ENCODE peak calls at places on chromosomes 12 and 14, in four cellular contexts. D, U, P and S are unnamed samples.

GRCh38 chr14:33254876-33255275 is 316.2 kb downstream of the NPAS3 start:
- DNase-seq in D (no peak), U (no peak), P (no peak), S (no peak)

GRCh38 chr12:97335093-97335492 is 127.5 kb upstream of the RMST start:
- DNase-seq in D (no peak), U (no peak), P (no peak), S (no peak)

GRCh38 chr12:11668611-11669010 is 19.1 kb downstream of the ETV6 start:
- DNase-seq in D (no peak), U (no peak), P (no peak), S (no peak)

GRCh38 chr14:100362311-100362927 is 39.3 kb downstream of the SLC25A47 start:
- DNase-seq in D (no peak), U (no peak), P (no peak), S (no peak)

GRCh38 chr14:90615444-90616095 is 200.7 kb downstream of the TTC7B start:
- DNase-seq in D (no peak), U (no peak), P (no peak), S (no peak)

GRCh38 chr14:48373993-48374392 is 698.6 kb upstream of the MDGA2 start:
- DNase-seq in D (no peak), U (no peak), P (no peak), S (no peak)

GRCh38 chr12:89494411-89495231 is 30.0 kb downstream of the GALNT4 start:
- DNase-seq in D (no peak), U (no peak), P (peak; percentile 12), S (no peak)

GRCh38 chr14:89856871-89857345 is 97.6 kb downstream of the EFCAB11 start:
- DNase-seq in D (peak; percentile 24), U (no peak), P (no peak), S (no peak)

GRCh38 chr12:60279224-60279623 is 683.4 kb downstream of the SLC16A7 start:
- DNase-seq in D (no peak), U (no peak), P (no peak), S (no peak)

GRCh38 chr12:100058482-100059029 is 73.8 kb upstream of the ANKS1B start:
- DNase-seq in D (no peak), U (no peak), P (no peak), S (no peak)

GRCh38 chr14:99674064-99674650 is 9.9 kb upstream of the CYP46A1 start:
- DNase-seq in D (no peak), U (no peak), P (no peak), S (no peak)

GRCh38 chr14:63563370-63564026 is 20.3 kb upstream of the PPP2R5E start:
- DNase-seq in D (no peak), U (no peak), P (no peak), S (no peak)

GRCh38 chr14:65255583-65256443 is 153.5 kb upstream of the MAX start:
- DNase-seq in D (peak; percentile 84), U (peak; percentile 78), P (no peak), S (no peak)

GRCh38 chr14:95664546-95664945 is 21.7 kb upstream of the TCL1B start:
- DNase-seq in D (no peak), U (no peak), P (no peak), S (no peak)

GRCh38 chr14:99654235-99655000 is 9.5 kb downstream of the HHIPL1 start:
- DNase-seq in D (no peak), U (no peak), P (no peak), S (no peak)

GRCh38 chr14:22176930-22177329 is 412.1 kb downstream of the DAD1 start:
- DNase-seq in D (no peak), U (no peak), P (no peak), S (no peak)

GRCh38 chr14:80522936-80523335 is 311.6 kb upstream of the DIO2 start:
- DNase-seq in D (no peak), U (no peak), P (no peak), S (no peak)

GRCh38 chr14:33842299-33842698 is 108.6 kb downstream of the EGLN3 start:
- DNase-seq in D (no peak), U (no peak), P (no peak), S (no peak)

GRCh38 chr12:110600254-110600653 is 13.7 kb upstream of the TCTN1 start:
- DNase-seq in D (no peak), U (peak; percentile 55), P (no peak), S (no peak)

GRCh38 chr14:100546051-100546443 is 41.2 kb downstream of the BEGAIN start:
- DNase-seq in D (peak; percentile 67), U (no peak), P (peak; percentile 87), S (no peak)

GRCh38 chr12:115760231-115760630 is 517.3 kb downstream of the MED13L start:
- DNase-seq in D (no peak), U (no peak), P (no peak), S (no peak)

GRCh38 chr14:24808412-24808811 is 174.4 kb upstream of the GZMB start:
- DNase-seq in D (no peak), U (no peak), P (no peak), S (no peak)

GRCh38 chr14:77052281-77053044 is 24.0 kb upstream of the IRF2BPL start:
- DNase-seq in D (no peak), U (no peak), P (no peak), S (no peak)

GRCh38 chr12:62813031-62813829 is 121.7 kb downstream of the PPM1H start:
- DNase-seq in D (peak; percentile 57), U (peak; percentile 45), P (peak; percentile 29), S (no peak)

GRCh38 chr12:89919241-89919906 is 210.7 kb upstream of the ATP2B1 start:
- DNase-seq in D (no peak), U (no peak), P (no peak), S (no peak)

GRCh38 chr14:77265187-77265515 is 5.9 kb downstream of the NGB start:
- DNase-seq in D (no peak), U (no peak), P (no peak), S (no peak)

GRCh38 chr14:70595443-70596185 is 4.8 kb downstream of the MED6 start:
- DNase-seq in D (no peak), U (no peak), P (no peak), S (no peak)

GRCh38 chr12:86712425-86712843 is 456.2 kb upstream of the MGAT4C start:
- DNase-seq in D (no peak), U (peak; percentile 95), P (no peak), S (no peak)

GRCh38 chr12:33349791-33350190 is 89.8 kb downstream of the SYT10 start:
- DNase-seq in D (no peak), U (no peak), P (no peak), S (no peak)

GRCh38 chr12:72228424-72228823 is 43.7 kb upstream of the TRHDE start:
- DNase-seq in D (no peak), U (no peak), P (no peak), S (no peak)

GRCh38 chr12:59645242-59645641 is 49.4 kb downstream of the SLC16A7 start:
- DNase-seq in D (no peak), U (no peak), P (no peak), S (no peak)

GRCh38 chr12:40192704-40193255 is 32.0 kb upstream of the LRRK2 start:
- DNase-seq in D (no peak), U (no peak), P (no peak), S (peak; percentile 86)

GRCh38 chr12:120496353-120497340 is 734 bp downstream of the DYNLL1 start:
- DNase-seq in D (peak; percentile 55), U (no peak), P (peak; percentile 90), S (no peak)

GRCh38 chr12:120497524-120498150 is 1.7 kb downstream of the DYNLL1 start:
- DNase-seq in D (no peak), U (no peak), P (no peak), S (no peak)

GRCh38 chr12:120498870-120499515 is 3.1 kb downstream of the DYNLL1 start:
- DNase-seq in D (no peak), U (no peak), P (no peak), S (no peak)

GRCh38 chr12:120504587-120504986 is 8.7 kb downstream of the DYNLL1 start:
- DNase-seq in D (no peak), U (no peak), P (no peak), S (no peak)

GRCh38 chr12:120500577-120500976 is 4.7 kb downstream of the DYNLL1 start:
- DNase-seq in D (no peak), U (no peak), P (no peak), S (no peak)
- TF ChIP-seq EGR1 in D (no peak), U (no peak), P (no peak), S (no peak)

DNA sequence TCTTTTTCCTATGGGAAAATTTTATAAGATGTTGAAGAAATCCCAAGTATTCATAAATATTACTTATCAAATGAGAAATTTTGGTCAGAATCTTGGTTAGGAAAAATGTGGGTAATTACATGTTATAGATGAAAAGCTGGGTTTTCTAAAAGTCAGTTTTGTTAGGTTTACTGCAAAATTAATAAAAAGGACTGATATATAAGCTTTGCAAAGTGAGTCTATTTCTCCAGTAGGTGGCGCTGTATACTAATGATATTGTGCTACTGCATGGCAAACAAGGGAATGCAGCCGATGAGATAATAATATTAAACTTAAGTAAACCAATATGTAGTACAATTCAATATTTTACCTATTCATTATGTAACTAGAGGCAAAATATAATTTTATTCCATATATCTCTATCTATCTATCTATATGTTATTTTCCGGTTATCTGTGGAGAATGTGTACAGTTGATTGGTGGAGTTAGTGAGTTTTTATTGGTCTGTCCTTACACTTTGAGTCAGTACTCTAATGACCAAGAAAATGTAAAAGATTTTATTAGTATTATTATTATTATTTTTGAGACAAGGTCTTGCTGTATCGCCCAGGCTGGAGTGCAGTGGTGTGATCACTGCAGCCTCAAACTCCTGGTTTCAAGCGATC is 32.9 kb downstream of the MIPOL1 start:
- DNase-seq in D (no peak), U (peak; percentile 48), P (peak; percentile 39), S (no peak)
- TF ChIP-seq EGR1 in D (no peak), U (no peak), P (no peak), S (no peak)

DNA sequence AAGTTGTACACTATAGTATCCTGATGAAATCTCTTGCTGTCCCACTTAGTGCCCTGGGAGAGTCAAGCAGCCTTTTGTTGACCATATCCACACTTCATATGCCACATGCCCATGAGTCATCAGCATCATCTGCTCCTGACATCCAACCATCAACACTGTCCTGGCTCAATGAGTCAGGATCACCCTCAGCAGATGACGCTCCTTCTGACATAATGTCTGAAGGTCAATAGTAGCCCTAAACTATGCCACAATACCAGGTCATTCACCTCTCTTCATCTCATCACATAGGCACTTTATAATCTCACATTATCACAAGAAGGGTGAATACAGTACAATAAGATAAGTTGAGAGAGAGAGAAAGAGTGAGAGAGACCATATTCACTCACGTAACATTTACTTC is 369.0 kb upstream of the FAR2 start:
- DNase-seq in D (no peak), U (no peak), P (no peak), S (no peak)
- TF ChIP-seq EGR1 in D (no peak), U (no peak), P (no peak), S (no peak)

GRCh38 chr14:55129428-55130193 is 559 bp downstream of the LGALS3 start:
- DNase-seq in D (peak; percentile 78), U (no peak), P (peak; percentile 18), S (no peak)
- TF ChIP-seq EGR1 in D (no peak), U (no peak), P (no peak), S (no peak)

DNA sequence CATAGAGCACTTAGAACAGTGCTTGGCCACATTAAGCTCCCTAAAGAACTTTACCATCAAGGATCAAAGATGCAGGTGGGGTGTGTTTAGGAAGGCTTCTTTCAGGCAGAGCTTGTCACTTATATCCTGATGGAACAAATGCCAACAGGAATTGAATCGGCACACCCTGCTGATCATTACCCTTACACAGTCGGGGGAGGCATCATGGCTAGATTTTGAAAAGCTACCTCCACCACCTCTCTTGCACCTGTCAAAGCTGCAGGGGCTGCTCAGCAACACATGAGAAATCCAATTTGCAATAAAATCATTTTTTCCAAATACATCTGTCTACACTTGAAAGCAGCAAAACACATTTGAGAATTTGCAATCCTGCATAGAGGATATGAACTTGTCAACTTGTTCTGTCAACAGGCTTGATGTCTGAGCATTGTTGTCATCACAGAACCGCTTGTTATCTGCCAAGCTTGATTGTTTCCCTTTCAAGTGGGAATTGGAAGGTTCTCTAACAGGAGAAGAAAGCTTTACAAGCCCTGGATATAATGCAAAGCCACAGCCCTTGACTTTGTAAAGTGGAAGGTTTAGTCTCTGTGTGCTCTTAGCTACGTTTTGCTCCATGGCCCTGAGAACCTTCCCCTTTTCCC is 24.6 kb upstream of the TRIM9 start:
- DNase-seq in D (no peak), U (no peak), P (no peak), S (no peak)
- TF ChIP-seq EGR1 in D (no peak), U (no peak), P (no peak), S (no peak)